ENCODE peak calls at places on chromosome 7, in seven cellular contexts. W is endothelial cell, J is testis, X is Panc1, I is neural crest cell, P is mesothelial cell of epicardium, F is fibroblast of pulmonary artery. M is an unnamed sample.

GRCh38 chr7:138951953-138952352 is 29.2 kb downstream of the KIAA1549 start:
- DNase-seq in W (no peak), J (no peak), X (no peak), I (no peak), P (no peak), F (no peak), M (no peak)

GRCh38 chr7:108026647-108027046 is 23.7 kb upstream of the LAMB1 start:
- DNase-seq in W (no peak), J (no peak), X (no peak), I (no peak), P (no peak), F (no peak), M (no peak)

GRCh38 chr7:71165708-71166107 is 33.8 kb downstream of the GALNT17 start:
- DNase-seq in W (no peak), J (no peak), X (no peak), I (no peak), P (no peak), F (no peak), M (no peak)

GRCh38 chr7:30247546-30248386 is 36.6 kb upstream of the ZNRF2 start:
- DNase-seq in W (no peak), J (no peak), X (no peak), I (no peak), P (no peak), F (peak), M (no peak)

GRCh38 chr7:133705596-133705995 is 421.5 kb upstream of the LRGUK start:
- DNase-seq in W (no peak), J (no peak), X (peak), I (no peak), P (no peak), F (peak), M (no peak)

GRCh38 chr7:20647908-20648776 is 32.7 kb downstream of the ABCB5 start:
- DNase-seq in W (peak), J (peak), X (peak), I (peak), P (no peak), F (peak), M (peak)

GRCh38 chr7:148623586-148624282 is 33.2 kb downstream of the C7orf33 start:
- DNase-seq in W (no peak), J (peak), X (no peak), I (no peak), P (no peak), F (peak), M (no peak)

GRCh38 chr7:2229467-2229866 is 3.3 kb downstream of the MAD1L1 start:
- DNase-seq in W (no peak), J (no peak), X (no peak), I (no peak), P (no peak), F (no peak), M (no peak)

GRCh38 chr7:107938448-107939250 is 47.7 kb downstream of the DLD start:
- DNase-seq in W (no peak), J (peak), X (no peak), I (no peak), P (no peak), F (peak), M (no peak)

GRCh38 chr7:158110034-158110590 is 477.5 kb downstream of the PTPRN2 start:
- DNase-seq in W (no peak), J (no peak), X (no peak), I (no peak), P (no peak), F (no peak), M (no peak)

GRCh38 chr7:27173412-27174076 is 576 bp downstream of the HOXA10 start:
- DNase-seq in W (no peak), J (no peak), X (no peak), I (no peak), P (peak), F (no peak), M (peak)

GRCh38 chr7:25840209-25840792 is 311.7 kb upstream of the NFE2L3 start:
- DNase-seq in W (no peak), J (peak), X (no peak), I (no peak), P (no peak), F (no peak), M (no peak)

GRCh38 chr7:151006590-151007300 is 15.9 kb downstream of the NOS3 start:
- DNase-seq in W (no peak), J (no peak), X (no peak), I (no peak), P (no peak), F (no peak), M (no peak)

GRCh38 chr7:155800741-155801267 is 11.5 kb downstream of the SHH start:
- DNase-seq in W (no peak), J (no peak), X (no peak), I (no peak), P (no peak), F (no peak), M (no peak)

GRCh38 chr7:16718111-16718656 is 35.4 kb upstream of the TSPAN13 start:
- DNase-seq in W (no peak), J (no peak), X (no peak), I (no peak), P (no peak), F (no peak), M (no peak)

GRCh38 chr7:139431010-139431409 is 52.5 kb downstream of the KLRG2 start:
- DNase-seq in W (no peak), J (no peak), X (no peak), I (no peak), P (no peak), F (no peak), M (no peak)

GRCh38 chr7:24755541-24756416 is 1.5 kb downstream of the GSDME start:
- DNase-seq in W (no peak), J (no peak), X (no peak), I (no peak), P (no peak), F (peak), M (no peak)

GRCh38 chr7:64775289-64775688 is 18.9 kb upstream of the ZNF138 start:
- DNase-seq in W (no peak), J (no peak), X (no peak), I (no peak), P (no peak), F (no peak), M (no peak)

GRCh38 chr7:29122750-29123149 is 23.6 kb downstream of the CPVL start:
- DNase-seq in W (no peak), J (no peak), X (no peak), I (no peak), P (no peak), F (no peak), M (no peak)

GRCh38 chr7:98418636-98419315 is 17.9 kb upstream of the BAIAP2L1 start:
- DNase-seq in W (no peak), J (no peak), X (peak), I (no peak), P (no peak), F (peak), M (no peak)

GRCh38 chr7:74134117-74134539 is 40.0 kb upstream of the EIF4H start:
- DNase-seq in W (no peak), J (no peak), X (no peak), I (no peak), P (no peak), F (peak), M (no peak)

GRCh38 chr7:129557686-129558481 is 53.6 kb upstream of the NRF1 start:
- DNase-seq in W (no peak), J (no peak), X (no peak), I (no peak), P (no peak), F (no peak), M (no peak)

GRCh38 chr7:101990811-101991418 is 173.5 kb downstream of the CUX1 start:
- DNase-seq in W (no peak), J (no peak), X (no peak), I (no peak), P (no peak), F (no peak), M (no peak)

GRCh38 chr7:29281782-29282541 is 87.4 kb downstream of the CHN2 start:
- DNase-seq in W (no peak), J (no peak), X (no peak), I (no peak), P (peak), F (peak), M (peak)

GRCh38 chr7:16416289-16417282 is 4.8 kb downstream of the CRPPA start:
- DNase-seq in W (no peak), J (no peak), X (no peak), I (no peak), P (no peak), F (peak), M (no peak)

GRCh38 chr7:117164578-117164977 is 158.3 kb downstream of the WNT2 start:
- DNase-seq in W (no peak), J (no peak), X (no peak), I (no peak), P (no peak), F (peak), M (no peak)

GRCh38 chr7:28107960-28108359 is 72.6 kb downstream of the JAZF1 start:
- DNase-seq in W (no peak), J (no peak), X (no peak), I (no peak), P (no peak), F (peak), M (no peak)

GRCh38 chr7:127460077-127460476 is 67.6 kb upstream of the ZNF800 start:
- DNase-seq in W (no peak), J (no peak), X (no peak), I (no peak), P (no peak), F (no peak), M (no peak)

GRCh38 chr7:50782376-50783208 is at the start of gene GRB10:
- DNase-seq in W (peak), J (peak), X (no peak), I (peak), P (no peak), F (peak), M (peak)

GRCh38 chr7:22781230-22781711 is 41.4 kb downstream of the TOMM7 start:
- DNase-seq in W (no peak), J (no peak), X (no peak), I (no peak), P (no peak), F (peak), M (no peak)

GRCh38 chr7:19113001-19113349 is 4.5 kb downstream of the TWIST1 start:
- DNase-seq in W (no peak), J (no peak), X (no peak), I (no peak), P (no peak), F (no peak), M (no peak)

GRCh38 chr7:105336009-105336408 is 52.7 kb downstream of the SRPK2 start:
- DNase-seq in W (no peak), J (no peak), X (no peak), I (no peak), P (no peak), F (peak), M (no peak)
- TF ChIP-seq CTCF in W (peak), J (no peak), X (no peak), I (peak), P (peak), F (peak), M (peak)

GRCh38 chr7:159139639-159140038 is 5.0 kb downstream of the VIPR2 start:
- DNase-seq in W (no peak), J (no peak), X (no peak), I (no peak), P (no peak), F (no peak), M (no peak)

GRCh38 chr7:159141159-159141558 is 3.5 kb downstream of the VIPR2 start:
- DNase-seq in W (no peak), J (peak), X (no peak), I (no peak), P (no peak), F (no peak), M (no peak)

GRCh38 chr7:159139202-159139601 is 5.5 kb downstream of the VIPR2 start:
- DNase-seq in W (no peak), J (peak), X (no peak), I (no peak), P (no peak), F (no peak), M (no peak)

GRCh38 chr7:159141660-159142059 is 3.0 kb downstream of the VIPR2 start:
- DNase-seq in W (no peak), J (peak), X (no peak), I (no peak), P (no peak), F (no peak), M (no peak)

GRCh38 chr7:159140170-159140910 is 4.3 kb downstream of the VIPR2 start:
- DNase-seq in W (no peak), J (peak), X (no peak), I (no peak), P (no peak), F (no peak), M (no peak)
- TF ChIP-seq CTCF in W (no peak), J (no peak), X (no peak), I (no peak), P (no peak), F (no peak), M (no peak)

GRCh38 chr7:6576024-6576866 is 1.0 kb upstream of the ZDHHC4 start:
- DNase-seq in W (no peak), J (no peak), X (no peak), I (no peak), P (no peak), F (no peak), M (no peak)
- TF ChIP-seq CTCF in W (no peak), J (no peak), X (no peak), I (no peak), P (no peak), F (no peak), M (no peak)

GRCh38 chr7:36128448-36129047 is 24.5 kb upstream of the EEPD1 start:
- DNase-seq in W (no peak), J (peak), X (peak), I (peak), P (no peak), F (peak), M (peak)
- TF ChIP-seq CTCF in W (peak), J (peak), X (peak), I (peak), P (peak), F (peak), M (peak)

GRCh38 chr7:55550010-55550409 is 22.3 kb downstream of the VOPP1 start:
- DNase-seq in W (no peak), J (no peak), X (no peak), I (no peak), P (no peak), F (no peak), M (no peak)

GRCh38 chr7:55549457-55549856 is 22.8 kb downstream of the VOPP1 start:
- DNase-seq in W (no peak), J (no peak), X (no peak), I (no peak), P (no peak), F (no peak), M (no peak)

GRCh38 chr7:55546826-55547225 is 25.5 kb downstream of the VOPP1 start:
- DNase-seq in W (no peak), J (peak), X (peak), I (no peak), P (no peak), F (peak), M (no peak)

GRCh38 chr7:55548295-55548731 is 24.0 kb downstream of the VOPP1 start:
- DNase-seq in W (no peak), J (no peak), X (no peak), I (no peak), P (no peak), F (no peak), M (no peak)

DNA sequence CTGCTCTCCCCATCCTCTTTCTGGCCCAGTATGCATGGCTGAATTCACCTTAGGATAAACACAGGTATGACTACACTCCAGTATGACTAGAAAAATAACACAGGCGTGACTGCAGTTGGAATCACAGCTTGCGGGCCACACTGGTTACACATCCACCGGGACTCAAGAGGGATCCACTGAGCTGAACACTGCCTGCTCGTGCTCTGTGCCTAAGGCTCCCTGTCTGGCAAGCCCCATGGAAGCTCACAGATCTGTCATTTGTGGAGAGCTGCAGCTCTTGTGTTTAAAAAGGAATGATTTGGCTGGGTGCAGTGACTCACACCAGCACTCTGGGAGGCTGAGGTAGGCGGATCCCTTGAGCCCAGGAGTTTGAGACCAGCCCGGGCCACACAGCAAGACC is 26.8 kb downstream of the VOPP1 start:
- DNase-seq in W (no peak), J (no peak), X (no peak), I (no peak), P (no peak), F (peak), M (no peak)
- TF ChIP-seq CTCF in W (no peak), J (no peak), X (no peak), I (no peak), P (no peak), F (no peak), M (no peak)

GRCh38 chr7:140674899-140675701 is 2.4 kb downstream of the ADCK2 start:
- DNase-seq in W (peak), J (peak), X (no peak), I (peak), P (no peak), F (peak), M (peak)
- TF ChIP-seq CTCF in W (no peak), J (no peak), X (no peak), I (peak), P (no peak), F (peak), M (peak)

M was measured in nephron progenitor cell.